ENCODE peak calls at places on chromosomes 5 and 9, in seven cellular contexts. K, J, L, T, S, Q and V are unnamed samples.

GRCh38 chr5:72141440-72142271 is 34.4 kb downstream of the MAP1B start:
- DNase-seq in J (peak; percentile 80), T (no peak), Q (no peak), K (peak; percentile 98), S (no peak), L (no peak), V (no peak)

GRCh38 chr5:155299342-155300006 is 285.9 kb downstream of the KIF4B start:
- DNase-seq in Q (no peak), K (no peak), T (no peak), L (no peak), S (no peak), J (no peak), V (no peak)

GRCh38 chr5:27144456-27144855 is 106.1 kb upstream of the CDH9 start:
- DNase-seq in J (no peak), L (no peak), T (no peak), K (peak; percentile 7), S (no peak), Q (no peak), V (no peak)

GRCh38 chr9:94002316-94003140 is 47.4 kb upstream of the BARX1 start:
- DNase-seq in J (no peak), L (no peak), T (no peak), Q (no peak), K (peak; percentile 59), S (peak; percentile 65), V (no peak)

GRCh38 chr5:68534131-68534940 is 318.8 kb downstream of the PIK3R1 start:
- DNase-seq in T (no peak), S (peak; percentile 14), L (no peak), K (no peak), J (peak; percentile 78), Q (no peak), V (peak; percentile 70)

GRCh38 chr5:135310328-135310989 is 88.6 kb downstream of the MACROH2A1 start:
- DNase-seq in L (no peak), K (peak; percentile 74), Q (no peak), S (no peak), J (no peak), T (no peak), V (no peak)

GRCh38 chr5:127492854-127493738 is 24.3 kb upstream of the PRRC1 start:
- DNase-seq in T (no peak), Q (no peak), S (peak; percentile 12), J (no peak), K (peak; percentile 56), L (no peak), V (no peak)

GRCh38 chr5:34491251-34491620 is 164.9 kb upstream of the RAI14 start:
- DNase-seq in Q (no peak), S (no peak), K (no peak), L (no peak), T (no peak), J (no peak), V (no peak)

GRCh38 chr9:77748214-77748772 is 100.2 kb upstream of the GNA14 start:
- DNase-seq in T (no peak), Q (no peak), K (no peak), J (no peak), L (no peak), S (no peak), V (no peak)

GRCh38 chr9:26508897-26509296 is 383.7 kb downstream of the CAAP1 start:
- DNase-seq in K (no peak), Q (no peak), L (no peak), T (no peak), S (no peak), J (no peak), V (no peak)

GRCh38 chr9:33222031-33222430 is 17.9 kb upstream of the SPINK4 start:
- DNase-seq in K (no peak), Q (no peak), J (no peak), L (no peak), T (no peak), S (no peak), V (no peak)

GRCh38 chr5:63398346-63398745 is 563.9 kb downstream of the HTR1A start:
- DNase-seq in K (peak; percentile 14), T (no peak), S (no peak), L (no peak), Q (no peak), J (no peak), V (no peak)

GRCh38 chr5:40834391-40834848 is 602 bp downstream of the RPL37 start:
- DNase-seq in Q (no peak), J (no peak), S (peak; percentile 46), T (no peak), K (peak; percentile 36), L (no peak), V (no peak)

GRCh38 chr9:117344892-117345660 is 69.8 kb downstream of the ASTN2 start:
- DNase-seq in L (no peak), J (no peak), Q (no peak), K (peak; percentile 2), T (no peak), S (no peak), V (no peak)

GRCh38 chr9:129143031-129143441 is 31.8 kb downstream of the PTPA start:
- DNase-seq in T (peak; percentile 93), Q (peak; percentile 95), K (peak; percentile 94), S (peak; percentile 90), L (peak; percentile 87), J (peak; percentile 97), V (peak; percentile 76)
- H3K4me3 ChIP-seq in T (peak overlapping the region; percentile 52), Q (peak overlapping the region; percentile 67), K (peak overlapping the region; percentile 21), S (no peak overlapping the region), L (peak overlapping the region; percentile 15), J (no peak overlapping the region), V (no peak overlapping the region)

GRCh38 chr9:19050637-19051591 is 1.7 kb downstream of the RRAGA start:
- DNase-seq in S (no peak), Q (no peak), J (no peak), L (no peak), T (no peak), K (no peak), V (no peak)
- H3K4me3 ChIP-seq in S (no peak overlapping the region), Q (peak overlapping the region; percentile 94), J (peak overlapping the region; percentile 82), L (peak overlapping the region; percentile 76), T (peak overlapping the region; percentile 82), K (peak overlapping the region; percentile 96), V (peak overlapping the region; percentile 94)

GRCh38 chr9:134374301-134375010 is 48.2 kb downstream of the RXRA start:
- DNase-seq in S (no peak), T (peak; percentile 57), J (no peak), K (no peak), L (peak; percentile 81), Q (peak; percentile 94), V (no peak)

GRCh38 chr9:134375011-134375390 is 48.7 kb downstream of the RXRA start:
- DNase-seq in L (peak; percentile 75), K (peak; percentile 34), Q (peak; percentile 94), S (no peak), T (peak; percentile 87), J (no peak), V (no peak)

GRCh38 chr9:134372621-134373267 is 46.5 kb downstream of the RXRA start:
- DNase-seq in S (no peak), T (peak; percentile 83), K (peak; percentile 35), Q (peak; percentile 79), L (peak; percentile 94), J (peak; percentile 83), V (no peak)

GRCh38 chr9:134373269-134373668 is 47.0 kb downstream of the RXRA start:
- DNase-seq in Q (no peak), S (no peak), L (no peak), J (no peak), K (no peak), T (no peak), V (no peak)

DNA sequence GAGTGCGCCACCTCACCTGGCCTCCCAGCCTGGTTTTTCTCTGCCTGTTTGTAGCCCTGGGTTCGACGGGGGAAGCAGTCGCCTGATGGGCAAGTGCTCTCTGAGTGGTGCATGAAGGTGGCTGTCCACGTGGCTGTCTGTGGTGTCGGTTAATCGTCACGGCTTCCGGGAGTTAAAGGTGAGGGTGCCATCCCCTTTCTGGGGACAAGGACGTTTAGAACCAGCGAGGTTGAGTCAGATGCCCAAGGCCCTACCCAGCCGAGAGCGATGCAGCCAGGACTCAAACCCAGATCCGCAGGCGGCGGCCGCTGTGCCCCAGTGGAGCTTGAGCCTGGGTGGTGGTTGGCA is 47.7 kb downstream of the RXRA start:
- DNase-seq in L (no peak), S (no peak), K (no peak), J (no peak), T (no peak), Q (no peak), V (no peak)
- H3K4me3 ChIP-seq in L (peak overlapping the region; percentile 40), S (no peak overlapping the region), K (no peak overlapping the region), J (no peak overlapping the region), T (no peak overlapping the region), Q (peak overlapping the region; percentile 55), V (no peak overlapping the region)

GRCh38 chr9:37370282-37370681 is 52.2 kb upstream of the GRHPR start:
- DNase-seq in Q (no peak), J (no peak), T (no peak), S (no peak), L (no peak), K (no peak), V (no peak)
- H3K4me3 ChIP-seq in Q (no peak overlapping the region), J (no peak overlapping the region), T (no peak overlapping the region), S (no peak overlapping the region), L (no peak overlapping the region), K (no peak overlapping the region), V (no peak overlapping the region)

DNA sequence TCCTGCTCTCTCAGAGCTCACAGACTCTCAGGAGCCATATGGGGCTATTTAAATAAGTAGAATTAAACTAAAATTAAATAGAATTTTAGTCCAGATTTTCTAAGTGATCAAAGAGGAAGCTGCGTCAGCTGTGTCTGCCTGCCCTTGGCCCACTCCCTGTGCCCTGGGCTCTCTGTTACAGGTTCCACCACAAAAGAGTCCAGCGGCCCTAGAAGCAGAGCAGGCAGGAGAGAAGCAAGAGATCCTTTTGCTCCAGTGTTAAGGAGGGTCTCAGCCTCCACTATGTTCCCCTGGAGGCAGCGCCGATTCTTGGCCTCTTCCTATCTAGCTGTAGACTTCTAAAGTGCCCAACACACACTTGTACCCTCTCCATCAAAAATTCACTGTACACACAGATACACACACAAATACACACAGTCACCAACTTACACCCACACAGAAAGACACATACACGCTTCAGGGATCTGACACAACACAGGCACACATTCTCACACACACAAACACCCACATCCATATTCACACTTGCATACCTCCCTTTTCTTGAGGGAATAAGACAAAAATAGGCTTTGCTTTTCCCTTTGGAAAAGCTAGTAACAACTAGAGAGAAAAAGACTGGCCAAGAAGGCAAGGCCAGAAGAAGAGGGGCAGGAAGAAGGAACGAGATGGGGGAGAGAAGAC is 5.5 kb upstream of the TNIP1 start:
- DNase-seq in Q (no peak), T (no peak), L (no peak), S (no peak), J (no peak), K (no peak), V (no peak)
- H3K4me3 ChIP-seq in Q (peak overlapping the region; percentile 21), T (peak overlapping the region; percentile 19), L (peak overlapping the region; percentile 32), S (no peak overlapping the region), J (no peak overlapping the region), K (no peak overlapping the region), V (no peak overlapping the region)